ENCODE peak calls at places on chromosomes 13 and 19, in four cellular contexts. One of them, this sample, is unnamed.

GRCh38 chr13:43411741-43412140 is 375.0 kb downstream of the ENOX1 start:
- DNase-seq in right lobe of liver: no peak
- DNase-seq in lower leg skin: no peak
- DNase-seq in HAP-1: no peak
- DNase-seq in this sample: no peak

GRCh38 chr13:20465218-20465879 is 60.3 kb downstream of the CRYL1 start:
- DNase-seq in lower leg skin: peak; percentile 39
- DNase-seq in right lobe of liver: no peak
- DNase-seq in HAP-1: no peak
- DNase-seq in this sample: no peak

GRCh38 chr13:90365130-90365529 is 982.4 kb upstream of the MIR17HG start:
- DNase-seq in lower leg skin: no peak
- DNase-seq in HAP-1: no peak
- DNase-seq in right lobe of liver: no peak
- DNase-seq in this sample: no peak

GRCh38 chr13:31885994-31886393 is 145.6 kb upstream of the FRY start:
- DNase-seq in right lobe of liver: no peak
- DNase-seq in lower leg skin: no peak
- DNase-seq in HAP-1: peak; percentile 80
- DNase-seq in this sample: no peak

GRCh38 chr13:30156826-30157615 is 150.3 kb downstream of the KATNAL1 start:
- DNase-seq in HAP-1: no peak
- DNase-seq in right lobe of liver: no peak
- DNase-seq in lower leg skin: no peak
- DNase-seq in this sample: no peak

GRCh38 chr13:79295906-79296564 is 110.0 kb downstream of the RBM26 start:
- DNase-seq in lower leg skin: no peak
- DNase-seq in HAP-1: no peak
- DNase-seq in right lobe of liver: no peak
- DNase-seq in this sample: no peak

GRCh38 chr13:52862358-52863206 is 14.1 kb upstream of the PCDH8 start:
- DNase-seq in right lobe of liver: no peak
- DNase-seq in lower leg skin: no peak
- DNase-seq in HAP-1: peak; percentile 77
- DNase-seq in this sample: no peak

GRCh38 chr19:36144624-36145023 is 4.8 kb downstream of the CAPNS1 start:
- DNase-seq in lower leg skin: no peak
- DNase-seq in HAP-1: no peak
- DNase-seq in right lobe of liver: no peak
- DNase-seq in this sample: no peak

GRCh38 chr13:23630349-23631093 is 60.3 kb downstream of the TNFRSF19 start:
- DNase-seq in lower leg skin: no peak
- DNase-seq in HAP-1: peak; percentile 57
- DNase-seq in right lobe of liver: no peak
- DNase-seq in this sample: no peak

GRCh38 chr19:6248341-6248740 is 31.4 kb downstream of the MLLT1 start:
- DNase-seq in right lobe of liver: no peak
- DNase-seq in lower leg skin: no peak
- DNase-seq in HAP-1: no peak
- DNase-seq in this sample: no peak

GRCh38 chr19:6249296-6249695 is 30.5 kb downstream of the MLLT1 start:
- DNase-seq in HAP-1: no peak
- DNase-seq in right lobe of liver: no peak
- DNase-seq in lower leg skin: no peak
- DNase-seq in this sample: no peak

GRCh38 chr19:6247007-6247288 is 32.8 kb downstream of the MLLT1 start:
- DNase-seq in lower leg skin: no peak
- DNase-seq in right lobe of liver: no peak
- DNase-seq in HAP-1: no peak
- DNase-seq in this sample: no peak

GRCh38 chr19:6250024-6250605 is 29.7 kb downstream of the MLLT1 start:
- DNase-seq in right lobe of liver: no peak
- DNase-seq in lower leg skin: no peak
- DNase-seq in HAP-1: no peak
- DNase-seq in this sample: no peak

DNA sequence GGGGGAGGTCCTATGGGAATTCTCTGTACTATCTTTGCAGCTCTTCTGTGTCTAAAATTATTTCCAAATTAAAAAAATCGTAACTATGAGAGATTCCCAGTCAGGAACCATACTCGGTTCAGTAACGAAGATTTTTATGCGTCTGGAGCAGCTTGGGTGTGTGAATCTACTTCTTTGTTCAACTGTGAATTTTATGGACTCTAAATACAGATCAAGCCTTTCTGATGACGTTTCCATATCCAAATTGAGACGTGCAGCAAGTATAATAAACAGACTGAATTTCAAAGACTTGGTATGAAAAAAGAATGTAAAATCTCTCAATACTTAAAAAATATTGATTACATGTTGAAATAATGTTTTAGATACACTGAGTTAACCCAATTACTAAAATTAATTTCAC is 30.9 kb downstream of the MLLT1 start:
- DNase-seq in lower leg skin: no peak
- DNase-seq in HAP-1: no peak
- DNase-seq in right lobe of liver: no peak
- DNase-seq in this sample: no peak
- H3K4me3 ChIP-seq in lower leg skin: no peak overlapping the region
- H3K4me3 ChIP-seq in HAP-1: no peak overlapping the region
- H3K4me3 ChIP-seq in right lobe of liver: no peak overlapping the region
- H3K4me3 ChIP-seq in this sample: no peak overlapping the region

GRCh38 chr13:112895521-112896465 is 73.2 kb upstream of the MCF2L start:
- DNase-seq in HAP-1: no peak
- DNase-seq in lower leg skin: no peak
- DNase-seq in right lobe of liver: peak; percentile 54
- DNase-seq in this sample: no peak

GRCh38 chr13:112894423-112894672 is 74.7 kb upstream of the MCF2L start:
- DNase-seq in HAP-1: no peak
- DNase-seq in right lobe of liver: no peak
- DNase-seq in lower leg skin: no peak
- DNase-seq in this sample: no peak

GRCh38 chr13:112893570-112894422 is 75.2 kb upstream of the MCF2L start:
- DNase-seq in right lobe of liver: peak; percentile 88
- DNase-seq in lower leg skin: no peak
- DNase-seq in HAP-1: peak; percentile 73
- DNase-seq in this sample: no peak

GRCh38 chr13:112892759-112893569 is 76.0 kb upstream of the MCF2L start:
- DNase-seq in right lobe of liver: peak; percentile 84
- DNase-seq in HAP-1: no peak
- DNase-seq in lower leg skin: no peak
- DNase-seq in this sample: no peak

GRCh38 chr13:112894673-112895481 is 74.1 kb upstream of the MCF2L start:
- DNase-seq in HAP-1: peak; percentile 33
- DNase-seq in right lobe of liver: peak; percentile 70
- DNase-seq in lower leg skin: no peak
- DNase-seq in this sample: no peak
- H3K4me3 ChIP-seq in HAP-1: peak overlapping the region; percentile 52
- H3K4me3 ChIP-seq in right lobe of liver: peak overlapping the region; percentile 45
- H3K4me3 ChIP-seq in lower leg skin: no peak overlapping the region
- H3K4me3 ChIP-seq in this sample: peak overlapping the region; percentile 16

GRCh38 chr19:53102186-53102585 is 1.0 kb downstream of the ZNF160 start:
- DNase-seq in lower leg skin: no peak
- DNase-seq in HAP-1: peak; percentile 9
- DNase-seq in right lobe of liver: no peak
- DNase-seq in this sample: no peak
- H3K4me3 ChIP-seq in lower leg skin: peak overlapping the region; percentile 76
- H3K4me3 ChIP-seq in HAP-1: peak overlapping the region; percentile 89
- H3K4me3 ChIP-seq in right lobe of liver: peak overlapping the region; percentile 75
- H3K4me3 ChIP-seq in this sample: peak overlapping the region; percentile 85

GRCh38 chr13:41462427-41462826 is 5.1 kb downstream of the RGCC start:
- DNase-seq in lower leg skin: no peak
- DNase-seq in right lobe of liver: no peak
- DNase-seq in HAP-1: no peak
- DNase-seq in this sample: no peak
- H3K4me3 ChIP-seq in lower leg skin: no peak overlapping the region
- H3K4me3 ChIP-seq in right lobe of liver: no peak overlapping the region
- H3K4me3 ChIP-seq in HAP-1: no peak overlapping the region
- H3K4me3 ChIP-seq in this sample: no peak overlapping the region

GRCh38 chr19:53962887-53963435 is at the start of gene CACNG8:
- DNase-seq in right lobe of liver: peak; percentile 40
- DNase-seq in lower leg skin: no peak
- DNase-seq in HAP-1: no peak
- DNase-seq in this sample: no peak

GRCh38 chr19:53960187-53960586 is 2.5 kb upstream of the CACNG8 start:
- DNase-seq in HAP-1: no peak
- DNase-seq in lower leg skin: no peak
- DNase-seq in right lobe of liver: no peak
- DNase-seq in this sample: no peak

GRCh38 chr19:53960886-53961285 is 1.9 kb upstream of the CACNG8 start:
- DNase-seq in HAP-1: no peak
- DNase-seq in lower leg skin: no peak
- DNase-seq in right lobe of liver: no peak
- DNase-seq in this sample: no peak

GRCh38 chr19:53959176-53959757 is 3.5 kb upstream of the CACNG8 start:
- DNase-seq in right lobe of liver: no peak
- DNase-seq in HAP-1: no peak
- DNase-seq in lower leg skin: no peak
- DNase-seq in this sample: no peak

DNA sequence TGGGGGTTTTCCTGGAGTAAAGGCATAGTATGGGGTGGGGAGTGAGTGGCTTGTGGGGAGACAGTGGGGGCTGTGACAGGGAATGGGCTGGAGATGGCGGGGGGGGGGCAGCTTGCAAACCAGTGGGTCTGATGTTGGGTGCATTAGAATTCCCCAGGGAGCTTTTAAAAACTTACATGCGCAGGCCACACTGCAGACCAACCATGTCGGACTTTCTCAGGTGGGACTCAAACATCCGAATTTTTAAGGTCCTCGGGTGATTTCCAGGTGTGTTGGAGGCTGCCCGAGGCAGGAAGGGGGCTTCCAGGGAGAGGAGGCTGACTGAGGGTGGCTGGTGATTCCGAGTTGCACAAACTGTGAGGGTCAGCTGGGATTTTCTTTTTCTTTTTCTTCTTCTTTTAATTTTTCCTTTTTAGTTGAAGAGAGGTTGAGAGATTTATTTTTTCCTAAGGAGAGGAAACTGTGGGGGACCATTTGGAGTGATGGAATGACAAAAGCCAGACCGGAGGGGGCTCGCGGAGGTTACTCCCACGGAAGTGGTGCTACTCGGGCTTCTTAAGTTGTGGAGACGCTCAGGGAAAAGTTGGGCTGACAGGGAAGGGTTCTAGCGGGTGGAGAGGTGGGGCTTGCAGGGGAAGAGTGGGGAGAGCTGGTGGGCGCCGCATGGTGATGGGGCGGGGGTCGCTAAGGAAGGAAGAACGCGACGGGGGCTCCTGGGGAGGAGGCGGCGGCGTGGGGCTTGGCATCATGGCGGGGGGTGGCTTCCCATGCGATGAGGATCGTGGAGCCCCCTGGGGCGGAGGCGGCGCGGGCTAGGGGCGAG is 1.0 kb upstream of the CACNG8 start:
- DNase-seq in right lobe of liver: peak; percentile 22
- DNase-seq in lower leg skin: no peak
- DNase-seq in HAP-1: no peak
- DNase-seq in this sample: no peak
- H3K4me3 ChIP-seq in right lobe of liver: no peak overlapping the region
- H3K4me3 ChIP-seq in lower leg skin: no peak overlapping the region
- H3K4me3 ChIP-seq in HAP-1: no peak overlapping the region
- H3K4me3 ChIP-seq in this sample: no peak overlapping the region

This sample was measured in GM12864.